ENCODE peak calls at places on chromosomes 12 and 14, in eight cellular contexts. J is testis, A is lower leg skin, L is adrenal gland, R is IMR-90, V is A549, D is HCT116, I is gastrocnemius medialis. B is an unnamed sample.

GRCh38 chr12:132617822-132618682 is 524 bp upstream of the P2RX2 start:
- DNase-seq in J (no peak), A (no peak), L (no peak), R (no peak), V (no peak), D (no peak), I (no peak), B (no peak)

GRCh38 chr12:22100952-22101748 is 55.1 kb downstream of the CMAS start:
- DNase-seq in J (peak; percentile 63), A (no peak), L (peak; percentile 84), R (peak; percentile 73), V (no peak), D (peak; percentile 18), I (no peak), B (no peak)

GRCh38 chr12:29157486-29157946 is 8.4 kb downstream of the FAR2 start:
- DNase-seq in J (no peak), A (no peak), L (no peak), R (peak; percentile 33), V (no peak), D (no peak), I (no peak), B (no peak)

GRCh38 chr14:99838555-99839193 is 45.5 kb downstream of the EML1 start:
- DNase-seq in J (no peak), A (no peak), L (no peak), R (peak; percentile 59), V (no peak), D (no peak), I (no peak), B (no peak)

GRCh38 chr14:103091041-103091882 is 3.3 kb upstream of the EXOC3L4 start:
- DNase-seq in J (no peak), A (no peak), L (no peak), R (peak; percentile 47), V (peak; percentile 88), D (no peak), I (no peak), B (no peak)

GRCh38 chr12:111287125-111287900 is 81.6 kb downstream of the PHETA1 start:
- DNase-seq in J (no peak), A (no peak), L (no peak), R (no peak), V (no peak), D (no peak), I (no peak), B (no peak)

GRCh38 chr12:1630827-1631591 is 2.0 kb downstream of the WNT5B start:
- DNase-seq in J (peak; percentile 36), A (no peak), L (no peak), R (peak; percentile 77), V (no peak), D (no peak), I (no peak), B (no peak)

GRCh38 chr12:51128905-51129304 is 44.0 kb downstream of the TFCP2 start:
- DNase-seq in J (no peak), A (no peak), L (no peak), R (peak; percentile 51), V (no peak), D (no peak), I (no peak), B (no peak)

GRCh38 chr12:47504775-47505446 is 200.9 kb downstream of the RPAP3 start:
- DNase-seq in J (no peak), A (no peak), L (no peak), R (peak; percentile 82), V (no peak), D (no peak), I (no peak), B (no peak)

GRCh38 chr12:57008113-57008687 is 1.9 kb upstream of the ZBTB39 start:
- DNase-seq in J (no peak), A (no peak), L (no peak), R (peak; percentile 82), V (peak; percentile 63), D (peak; percentile 52), I (no peak), B (no peak)

GRCh38 chr12:75889214-75889613 is 142.4 kb downstream of the PHLDA1 start:
- DNase-seq in J (peak; percentile 64), A (no peak), L (no peak), R (no peak), V (no peak), D (no peak), I (no peak), B (no peak)

GRCh38 chr14:21066882-21067502 is 3.1 kb upstream of the ARHGEF40 start:
- DNase-seq in J (no peak), A (peak; percentile 37), L (no peak), R (no peak), V (peak; percentile 41), D (peak; percentile 19), I (no peak), B (no peak)

GRCh38 chr12:115611477-115611876 is 666.0 kb downstream of the MED13L start:
- DNase-seq in J (peak; percentile 33), A (no peak), L (peak; percentile 61), R (no peak), V (no peak), D (no peak), I (no peak), B (no peak)

GRCh38 chr12:122721057-122721545 is 4.5 kb upstream of the HCAR3 start:
- DNase-seq in J (no peak), A (no peak), L (no peak), R (no peak), V (no peak), D (no peak), I (no peak), B (no peak)

GRCh38 chr14:22003471-22003870 is 329.9 kb upstream of the OR4E1 start:
- DNase-seq in J (no peak), A (no peak), L (no peak), R (no peak), V (no peak), D (no peak), I (no peak), B (no peak)

GRCh38 chr12:11812558-11813421 is 163.3 kb downstream of the ETV6 start:
- DNase-seq in J (no peak), A (peak; percentile 90), L (peak; percentile 57), R (peak; percentile 27), V (no peak), D (no peak), I (no peak), B (no peak)

GRCh38 chr12:111597731-111598636 is 1.1 kb downstream of the ATXN2 start:
- DNase-seq in J (peak; percentile 54), A (peak; percentile 90), L (peak; percentile 68), R (no peak), V (peak; percentile 50), D (no peak), I (peak; percentile 9), B (no peak)

GRCh38 chr12:94305293-94305957 is 154.2 kb downstream of the CEP83 start:
- DNase-seq in J (no peak), A (no peak), L (no peak), R (peak; percentile 82), V (no peak), D (no peak), I (no peak), B (no peak)

GRCh38 chr12:94025730-94026129 is 122.6 kb upstream of the PLXNC1 start:
- DNase-seq in J (peak; percentile 58), A (no peak), L (no peak), R (no peak), V (no peak), D (no peak), I (no peak), B (no peak)

GRCh38 chr12:120642806-120643205 is 2.4 kb downstream of the CABP1 start:
- DNase-seq in J (no peak), A (no peak), L (no peak), R (peak; percentile 4), V (no peak), D (no peak), I (no peak), B (no peak)

GRCh38 chr14:63770187-63770807 is 42.4 kb upstream of the SGPP1 start:
- DNase-seq in J (peak; percentile 74), A (no peak), L (peak; percentile 82), R (peak; percentile 62), V (no peak), D (peak; percentile 36), I (no peak), B (no peak)

GRCh38 chr12:75910452-75910722 is 121.2 kb downstream of the PHLDA1 start:
- DNase-seq in J (no peak), A (no peak), L (no peak), R (no peak), V (no peak), D (no peak), I (no peak), B (no peak)

GRCh38 chr14:94025720-94026119 is 420 bp upstream of the OTUB2 start:
- DNase-seq in J (no peak), A (no peak), L (no peak), R (no peak), V (no peak), D (no peak), I (no peak), B (no peak)

GRCh38 chr12:78799679-78800078 is 64.9 kb upstream of the SYT1 start:
- DNase-seq in J (no peak), A (no peak), L (no peak), R (no peak), V (no peak), D (no peak), I (no peak), B (no peak)

GRCh38 chr14:83463500-83464098 is 1929.9 kb upstream of the SEL1L start:
- DNase-seq in J (peak; percentile 80), A (no peak), L (peak; percentile 55), R (peak; percentile 70), V (no peak), D (no peak), I (no peak), B (no peak)

GRCh38 chr12:26630546-26631027 is 202.4 kb downstream of the ITPR2 start:
- DNase-seq in J (peak; percentile 58), A (no peak), L (peak; percentile 79), R (peak; percentile 90), V (no peak), D (no peak), I (no peak), B (no peak)
- H3K4me3 ChIP-seq in J (no peak overlapping the region), A (no peak overlapping the region), L (no peak overlapping the region), R (peak overlapping the region; percentile 35), V (no peak overlapping the region), D (no peak overlapping the region), I (no peak overlapping the region), B (no peak overlapping the region)

GRCh38 chr12:45435945-45436710 is 220.2 kb downstream of the ANO6 start:
- DNase-seq in J (no peak), A (no peak), L (no peak), R (no peak), V (no peak), D (no peak), I (no peak), B (no peak)
- TF ChIP-seq POLR2A in J (no peak), A (no peak), L (no peak), R (no peak), V (no peak), D (no peak), I (no peak), B (no peak)

DNA sequence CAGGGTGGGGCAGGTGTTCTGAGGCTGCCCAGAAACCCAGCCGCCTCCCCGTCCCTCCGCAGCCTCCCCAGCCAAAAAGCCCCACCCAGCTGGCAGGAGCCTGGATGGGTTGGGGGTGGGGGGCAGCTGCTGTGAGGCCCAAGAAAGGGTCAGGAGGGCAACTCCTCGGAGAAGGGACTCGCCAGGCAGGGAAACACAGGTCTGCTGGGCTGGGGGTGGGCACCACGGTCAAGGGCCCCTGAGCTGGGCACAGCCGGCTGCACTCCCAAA is 11.1 kb downstream of the AHNAK2 start:
- DNase-seq in J (no peak), A (peak; percentile 91), L (no peak), R (no peak), V (no peak), D (no peak), I (no peak), B (no peak)
- H3K4me3 ChIP-seq in J (no peak overlapping the region), A (no peak overlapping the region), L (no peak overlapping the region), R (no peak overlapping the region), V (no peak overlapping the region), D (peak overlapping the region; percentile 56), I (peak overlapping the region; percentile 39), B (peak overlapping the region; percentile 64)

GRCh38 chr14:23301969-23302289 is 730 bp downstream of the PPP1R3E start:
- DNase-seq in J (no peak), A (no peak), L (no peak), R (no peak), V (no peak), D (no peak), I (no peak), B (no peak)
- TF ChIP-seq POLR2A in J (no peak), A (no peak), L (peak; percentile 79), R (peak; percentile 8), V (peak; percentile 90), D (peak; percentile 46), I (peak; percentile 94), B (no peak)

B was measured in vagina.